ENCODE peak calls at places on chromosomes 2 and 18, in four cellular contexts. One of them, this sample, is unnamed.

GRCh38 chr2:200812122-200813022 is 662 bp downstream of the BZW1 start:
- DNase-seq in testis: peak; percentile 80
- DNase-seq in ovary: peak; percentile 71
- DNase-seq in K562: peak; percentile 50
- DNase-seq in this sample: peak; percentile 87

GRCh38 chr2:3207091-3207491 is 170.5 kb downstream of the EIPR1 start:
- DNase-seq in testis: no peak
- DNase-seq in ovary: no peak
- DNase-seq in K562: no peak
- DNase-seq in this sample: no peak

GRCh38 chr2:233584210-233584609 is 17.6 kb upstream of the USP40 start:
- DNase-seq in testis: no peak
- DNase-seq in ovary: no peak
- DNase-seq in K562: no peak
- DNase-seq in this sample: no peak

GRCh38 chr2:63818276-63818675 is 23.4 kb upstream of the UGP2 start:
- DNase-seq in testis: no peak
- DNase-seq in ovary: no peak
- DNase-seq in K562: no peak
- DNase-seq in this sample: no peak

GRCh38 chr2:176653856-176654443 is 384.7 kb downstream of the MTX2 start:
- DNase-seq in testis: peak; percentile 84
- DNase-seq in ovary: peak; percentile 70
- DNase-seq in K562: peak; percentile 46
- DNase-seq in this sample: no peak

GRCh38 chr18:43141208-43141607 is 25.7 kb upstream of the RIT2 start:
- DNase-seq in testis: no peak
- DNase-seq in ovary: no peak
- DNase-seq in K562: no peak
- DNase-seq in this sample: no peak

GRCh38 chr2:96157649-96158553 is 12.7 kb upstream of the DUSP2 start:
- DNase-seq in testis: no peak
- DNase-seq in ovary: no peak
- DNase-seq in K562: peak; percentile 92
- DNase-seq in this sample: peak; percentile 46

GRCh38 chr2:176656055-176656775 is 387.0 kb downstream of the MTX2 start:
- DNase-seq in testis: no peak
- DNase-seq in ovary: no peak
- DNase-seq in K562: no peak
- DNase-seq in this sample: no peak

GRCh38 chr2:224847961-224848850 is 132.0 kb upstream of the CCDC195 start:
- DNase-seq in testis: no peak
- DNase-seq in ovary: peak; percentile 35
- DNase-seq in K562: no peak
- DNase-seq in this sample: peak; percentile 66

GRCh38 chr18:73752546-73752945 is 395.1 kb downstream of the FBXO15 start:
- DNase-seq in testis: no peak
- DNase-seq in ovary: no peak
- DNase-seq in K562: no peak
- DNase-seq in this sample: no peak

GRCh38 chr18:27750014-27750413 is 426.9 kb downstream of the CDH2 start:
- DNase-seq in testis: peak; percentile 66
- DNase-seq in ovary: no peak
- DNase-seq in K562: no peak
- DNase-seq in this sample: no peak

GRCh38 chr2:224555823-224556366 is 29.3 kb downstream of the CUL3 start:
- DNase-seq in testis: no peak
- DNase-seq in ovary: no peak
- DNase-seq in K562: no peak
- DNase-seq in this sample: no peak

GRCh38 chr2:8365331-8365910 is 316.4 kb upstream of the ID2 start:
- DNase-seq in testis: no peak
- DNase-seq in ovary: no peak
- DNase-seq in K562: no peak
- DNase-seq in this sample: no peak

GRCh38 chr2:148982282-148982681 is 56.2 kb upstream of the LYPD6B start:
- DNase-seq in testis: no peak
- DNase-seq in ovary: no peak
- DNase-seq in K562: no peak
- DNase-seq in this sample: no peak

GRCh38 chr2:200317975-200318374 is 11.5 kb downstream of the SPATS2L start:
- DNase-seq in testis: no peak
- DNase-seq in ovary: no peak
- DNase-seq in K562: no peak
- DNase-seq in this sample: no peak

GRCh38 chr2:106030287-106031268 is 163.5 kb downstream of the UXS1 start:
- DNase-seq in testis: peak; percentile 58
- DNase-seq in ovary: peak; percentile 39
- DNase-seq in K562: no peak
- DNase-seq in this sample: no peak

GRCh38 chr18:6561029-6561861 is 146.5 kb upstream of the L3MBTL4 start:
- DNase-seq in testis: peak; percentile 64
- DNase-seq in ovary: peak; percentile 84
- DNase-seq in K562: no peak
- DNase-seq in this sample: peak; percentile 64

GRCh38 chr2:5877360-5877759 is 185.2 kb downstream of the SOX11 start:
- DNase-seq in testis: no peak
- DNase-seq in ovary: no peak
- DNase-seq in K562: no peak
- DNase-seq in this sample: no peak

GRCh38 chr2:28976584-28976983 is 4.5 kb upstream of the TOGARAM2 start:
- DNase-seq in testis: no peak
- DNase-seq in ovary: no peak
- DNase-seq in K562: no peak
- DNase-seq in this sample: peak; percentile 71

GRCh38 chr2:15176604-15177003 is 384.5 kb downstream of the NBAS start:
- DNase-seq in testis: no peak
- DNase-seq in ovary: no peak
- DNase-seq in K562: no peak
- DNase-seq in this sample: no peak

GRCh38 chr18:1090758-1091157 is 186.1 kb downstream of the ADCYAP1 start:
- DNase-seq in testis: no peak
- DNase-seq in ovary: no peak
- DNase-seq in K562: no peak
- DNase-seq in this sample: no peak

GRCh38 chr2:7427293-7428060 is 510.3 kb downstream of the RNF144A start:
- DNase-seq in testis: no peak
- DNase-seq in ovary: peak; percentile 40
- DNase-seq in K562: peak; percentile 55
- DNase-seq in this sample: no peak

GRCh38 chr2:189014426-189015138 is 40.4 kb downstream of the COL3A1 start:
- DNase-seq in testis: no peak
- DNase-seq in ovary: no peak
- DNase-seq in K562: no peak
- DNase-seq in this sample: no peak

GRCh38 chr2:28047698-28048097 is 157.2 kb downstream of the BABAM2 start:
- DNase-seq in testis: no peak
- DNase-seq in ovary: no peak
- DNase-seq in K562: no peak
- DNase-seq in this sample: no peak

GRCh38 chr2:237287874-237288273 is 126.1 kb downstream of the COL6A3 start:
- DNase-seq in testis: no peak
- DNase-seq in ovary: no peak
- DNase-seq in K562: no peak
- DNase-seq in this sample: no peak

GRCh38 chr18:10689231-10689953 is 163.6 kb downstream of the NAPG start:
- DNase-seq in testis: no peak
- DNase-seq in ovary: no peak
- DNase-seq in K562: no peak
- DNase-seq in this sample: no peak
- H3K27ac ChIP-seq in testis: no peak overlapping the region
- H3K27ac ChIP-seq in ovary: no peak overlapping the region
- H3K27ac ChIP-seq in K562: no peak overlapping the region
- H3K27ac ChIP-seq in this sample: no peak overlapping the region

GRCh38 chr18:48338915-48339314 is 70.3 kb downstream of the ZBTB7C start:
- DNase-seq in testis: no peak
- DNase-seq in ovary: no peak
- DNase-seq in K562: no peak
- DNase-seq in this sample: no peak

GRCh38 chr18:48342125-48342524 is 67.1 kb downstream of the ZBTB7C start:
- DNase-seq in testis: peak; percentile 33
- DNase-seq in ovary: no peak
- DNase-seq in K562: no peak
- DNase-seq in this sample: no peak

GRCh38 chr18:48342588-48342987 is 66.6 kb downstream of the ZBTB7C start:
- DNase-seq in testis: no peak
- DNase-seq in ovary: no peak
- DNase-seq in K562: no peak
- DNase-seq in this sample: no peak

GRCh38 chr18:48339692-48340091 is 69.5 kb downstream of the ZBTB7C start:
- DNase-seq in testis: peak; percentile 69
- DNase-seq in ovary: no peak
- DNase-seq in K562: no peak
- DNase-seq in this sample: no peak

DNA sequence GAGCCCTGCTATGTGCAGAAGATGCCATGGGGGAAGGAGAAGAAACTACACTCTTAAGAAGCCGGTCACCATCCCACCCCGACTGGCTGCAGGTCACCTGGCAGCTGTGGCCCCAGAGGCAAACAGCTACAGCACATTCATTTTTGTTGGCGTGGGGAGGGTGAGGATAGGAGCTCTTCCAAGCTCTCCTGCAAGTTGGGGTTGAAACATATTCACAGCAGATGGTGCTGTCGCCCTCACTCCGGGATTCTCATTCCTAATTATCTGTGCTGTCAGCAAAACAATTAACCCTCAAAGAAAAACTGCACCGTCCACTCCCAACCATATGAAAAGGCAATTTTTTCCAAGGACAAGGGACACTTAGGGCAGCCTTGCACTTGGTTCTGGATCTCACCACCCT is 68.7 kb downstream of the ZBTB7C start:
- DNase-seq in testis: peak; percentile 56
- DNase-seq in ovary: no peak
- DNase-seq in K562: no peak
- DNase-seq in this sample: no peak
- TF ChIP-seq CTCF in testis: peak; percentile 5
- TF ChIP-seq CTCF in ovary: no peak
- TF ChIP-seq CTCF in K562: no peak
- TF ChIP-seq CTCF in this sample: no peak

DNA sequence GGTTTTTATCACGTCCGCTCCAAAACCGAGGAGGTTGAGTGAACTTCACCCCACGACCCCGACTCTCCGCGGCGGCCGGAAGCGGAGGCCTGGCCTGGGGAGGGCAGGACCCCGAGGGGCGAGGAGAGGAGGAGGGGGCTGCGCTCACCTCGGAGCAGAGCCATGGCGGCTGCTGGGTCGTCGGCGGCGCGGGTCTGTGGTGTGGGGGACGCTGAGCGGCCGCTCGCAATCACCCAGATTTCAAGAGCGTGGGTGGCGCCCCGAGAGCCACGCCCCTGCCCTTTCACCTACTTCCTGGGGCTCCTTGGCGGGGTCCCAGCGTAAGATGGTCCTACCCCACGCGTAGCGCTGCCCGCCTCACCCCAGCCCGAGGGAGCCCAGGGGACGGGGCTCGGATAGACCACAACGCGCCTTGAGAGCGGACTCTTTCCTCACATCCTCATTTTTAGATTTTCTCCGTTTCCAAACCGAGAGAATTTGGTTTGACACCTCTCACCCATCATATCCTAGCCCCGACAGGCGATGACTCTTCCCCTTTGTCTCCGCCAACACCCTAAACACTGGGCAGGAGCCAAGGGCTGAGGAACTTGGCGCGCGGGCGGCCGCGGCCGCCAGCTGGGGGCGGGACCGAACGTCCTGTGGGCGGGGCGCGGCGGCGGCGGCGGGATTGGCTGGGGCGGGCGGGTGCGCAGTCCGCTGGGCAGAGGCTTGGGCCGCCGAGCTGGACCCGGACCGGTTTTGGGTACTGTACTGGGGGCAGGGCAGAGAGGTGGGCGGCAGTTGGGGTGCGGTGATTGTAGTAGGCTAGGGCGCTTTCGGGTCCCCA is at the start of gene ACAA2:
- DNase-seq in testis: peak; percentile 88
- DNase-seq in ovary: peak; percentile 91
- DNase-seq in K562: peak; percentile 72
- DNase-seq in this sample: peak; percentile 93
- TF ChIP-seq POLR2A in testis: peak; percentile 25
- TF ChIP-seq POLR2A in ovary: peak; percentile 66
- TF ChIP-seq POLR2A in K562: peak; percentile 72
- TF ChIP-seq POLR2A in this sample: no peak

DNA sequence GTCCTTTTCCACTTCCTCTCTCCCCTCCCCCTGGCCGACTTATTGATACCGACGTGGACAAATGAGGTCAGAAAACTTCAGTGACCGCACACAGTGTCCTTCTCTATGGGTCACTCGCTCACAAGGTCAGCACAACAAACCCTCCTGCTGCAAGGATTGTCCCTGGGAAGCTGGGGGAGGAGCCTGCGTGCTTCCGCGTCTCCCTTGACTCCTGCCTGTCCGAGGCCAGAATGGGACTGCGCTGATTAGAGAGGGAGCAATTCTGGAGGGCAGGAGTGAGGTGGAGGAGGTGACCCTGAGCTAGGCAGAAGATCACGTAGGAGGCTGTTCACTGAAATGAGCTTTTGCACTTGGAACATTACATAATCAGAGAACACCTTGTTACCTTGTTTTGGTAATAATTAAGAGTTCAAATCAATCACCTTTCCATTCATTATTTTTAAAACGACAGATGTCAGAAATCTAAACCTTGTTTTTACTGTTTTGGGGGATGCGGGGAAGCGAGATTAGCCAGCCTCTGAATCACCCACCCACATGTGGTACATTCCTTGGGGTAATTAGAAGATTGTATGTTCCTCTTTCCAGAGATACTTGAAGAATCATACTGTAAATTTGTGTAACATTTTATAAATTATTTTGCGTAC is 70.6 kb downstream of the CTAGE1 start:
- DNase-seq in testis: peak; percentile 88
- DNase-seq in ovary: peak; percentile 88
- DNase-seq in K562: no peak
- DNase-seq in this sample: no peak
- H3K27ac ChIP-seq in testis: peak overlapping the region; percentile 89
- H3K27ac ChIP-seq in ovary: no peak overlapping the region
- H3K27ac ChIP-seq in K562: no peak overlapping the region
- H3K27ac ChIP-seq in this sample: no peak overlapping the region

DNA sequence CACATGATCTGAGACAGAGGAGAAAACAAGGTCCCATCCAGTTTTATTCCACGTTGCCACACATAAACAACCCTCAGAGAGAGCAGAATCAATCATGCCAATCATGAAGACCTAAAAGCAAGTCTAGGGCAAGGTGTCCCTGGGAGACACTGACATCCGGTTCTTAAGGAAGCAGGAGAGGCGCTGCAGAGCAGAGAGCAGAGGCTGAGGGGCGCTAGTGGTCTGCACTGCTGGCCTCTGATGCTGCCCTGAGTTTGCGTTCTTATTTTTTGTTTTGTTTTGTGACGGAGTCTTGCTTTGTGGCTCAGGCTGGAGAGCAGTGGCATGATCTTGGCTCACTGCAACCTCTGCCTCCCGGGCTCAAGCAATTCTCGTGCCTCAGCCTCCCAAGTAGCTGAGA is 83.3 kb downstream of the SMIM21 start:
- DNase-seq in testis: no peak
- DNase-seq in ovary: no peak
- DNase-seq in K562: no peak
- DNase-seq in this sample: no peak
- TF ChIP-seq CTCF in testis: no peak
- TF ChIP-seq CTCF in ovary: no peak
- TF ChIP-seq CTCF in K562: peak; percentile 11
- TF ChIP-seq CTCF in this sample: no peak